ENCODE peak calls at places on chromosomes 4 and X, in six cellular contexts. X, S, J, D, O and V are unnamed samples.

GRCh38 chr4:98505991-98506390 is 152.4 kb downstream of the TSPAN5 start:
- DNase-seq in D (no peak), S (no peak), J (no peak), O (no peak), X (no peak), V (no peak)

GRCh38 chr4:83905952-83906351 is 370.0 kb downstream of the GPAT3 start:
- DNase-seq in D (no peak), O (peak; percentile 74), S (peak; percentile 77), X (no peak), J (no peak), V (peak; percentile 26)

GRCh38 chrX:8879750-8880149 is 78.6 kb upstream of the FAM9A start:
- DNase-seq in S (peak; percentile 28), X (peak; percentile 25), D (no peak), O (peak; percentile 61), J (no peak), V (peak; percentile 6)

GRCh38 chrX:107675823-107676555 is 47.7 kb downstream of the PRPS1 start:
- DNase-seq in D (peak; percentile 61), J (no peak), X (peak; percentile 71), O (no peak), S (no peak), V (peak; percentile 56)

GRCh38 chr4:48343531-48343930 is 2.2 kb downstream of the SLAIN2 start:
- DNase-seq in X (peak; percentile 60), J (no peak), O (no peak), S (no peak), D (no peak), V (no peak)

GRCh38 chrX:40176256-40176978 is 78.7 kb upstream of the BCOR start:
- DNase-seq in X (peak; percentile 66), S (peak; percentile 58), J (no peak), D (peak; percentile 84), O (peak; percentile 52), V (peak; percentile 53)

GRCh38 chr4:40672528-40673522 is 43.2 kb upstream of the RBM47 start:
- DNase-seq in D (peak; percentile 81), X (peak; percentile 93), J (peak; percentile 78), O (peak; percentile 69), S (peak; percentile 92), V (no peak)

GRCh38 chr4:37754410-37755185 is 68.4 kb upstream of the RELL1 start:
- DNase-seq in S (no peak), O (no peak), D (peak; percentile 22), J (no peak), X (no peak), V (no peak)

GRCh38 chr4:118769152-118769551 is 66.8 kb downstream of the SEC24D start:
- DNase-seq in J (no peak), D (no peak), O (no peak), X (no peak), S (no peak), V (no peak)

GRCh38 chr4:41384992-41385391 is 128.3 kb downstream of the UCHL1 start:
- DNase-seq in D (no peak), J (no peak), X (no peak), O (no peak), S (no peak), V (no peak)

GRCh38 chrX:150148749-150149672 is 210.7 kb upstream of the EOLA2 start:
- DNase-seq in X (peak; percentile 50), J (no peak), O (no peak), S (no peak), D (no peak), V (no peak)

GRCh38 chrX:71326394-71326793 is 24.8 kb downstream of the ITGB1BP2 start:
- DNase-seq in X (no peak), J (no peak), D (no peak), O (no peak), S (no peak), V (no peak)

GRCh38 chrX:115561605-115562491 is 874 bp downstream of the PLS3 start:
- DNase-seq in D (peak; percentile 80), S (peak; percentile 82), O (peak; percentile 41), J (no peak), X (peak; percentile 67), V (no peak)

GRCh38 chr4:149203256-149204001 is 612.2 kb downstream of the IQCM start:
- DNase-seq in O (no peak), X (peak; percentile 57), J (no peak), D (no peak), S (no peak), V (no peak)

GRCh38 chr4:1511441-1512041 is 105.3 kb upstream of the NKX1-1 start:
- DNase-seq in X (peak; percentile 37), D (no peak), S (no peak), J (peak; percentile 69), O (peak; percentile 62), V (peak; percentile 19)

GRCh38 chrX:11117751-11118150 is 6.6 kb downstream of the HCCS start:
- DNase-seq in S (no peak), D (no peak), X (peak; percentile 44), O (no peak), J (no peak), V (no peak)

GRCh38 chrX:53580742-53581504 is 105.6 kb downstream of the HUWE1 start:
- DNase-seq in X (no peak), D (no peak), O (no peak), S (no peak), J (no peak), V (no peak)

GRCh38 chr4:144650311-144650820 is 4.4 kb downstream of the HHIP start:
- DNase-seq in X (no peak), O (peak; percentile 40), J (no peak), D (no peak), S (no peak), V (no peak)

GRCh38 chr4:5798447-5798846 is 87.4 kb downstream of the EVC start:
- DNase-seq in X (peak; percentile 28), J (no peak), O (no peak), D (no peak), S (no peak), V (no peak)

GRCh38 chr4:153467154-153467896 is 1.2 kb downstream of the TMEM131L start:
- DNase-seq in D (peak; percentile 77), O (peak; percentile 83), J (peak; percentile 39), S (peak; percentile 44), X (peak; percentile 34), V (peak; percentile 95)

GRCh38 chrX:68647156-68647957 is at the start of gene STARD8:
- DNase-seq in D (peak; percentile 41), S (peak; percentile 66), O (peak; percentile 68), J (peak; percentile 32), X (peak; percentile 72), V (no peak)

GRCh38 chr4:41644288-41644914 is 104.1 kb downstream of the PHOX2B start:
- DNase-seq in O (peak; percentile 90), D (peak; percentile 84), J (no peak), S (peak; percentile 92), X (peak; percentile 55), V (no peak)

GRCh38 chr4:59841698-59842097 is 1358.4 kb upstream of the ADGRL3 start:
- DNase-seq in X (no peak), D (no peak), S (no peak), O (no peak), J (no peak), V (no peak)

GRCh38 chr4:150782311-150782710 is 200.4 kb downstream of the MAB21L2 start:
- DNase-seq in O (no peak), X (no peak), S (no peak), J (no peak), D (no peak), V (no peak)

GRCh38 chrX:2589186-2590020 is 88.6 kb upstream of the DHRSX start:
- DNase-seq in D (no peak), X (peak; percentile 61), S (no peak), O (no peak), J (no peak), V (no peak)

GRCh38 chrX:63855896-63856295 is 70.9 kb upstream of the ARHGEF9 start:
- DNase-seq in S (no peak), D (no peak), J (no peak), O (no peak), X (peak; percentile 72), V (no peak)

GRCh38 chrX:132119283-132119682 is 8.5 kb downstream of the FRMD7 start:
- DNase-seq in S (peak; percentile 22), O (no peak), J (no peak), X (no peak), D (no peak), V (no peak)

GRCh38 chr4:153346563-153346962 is 2.1 kb downstream of the MND1 start:
- DNase-seq in J (no peak), D (no peak), O (peak; percentile 60), S (peak; percentile 35), X (no peak), V (no peak)

GRCh38 chr4:118173956-118174355 is 139.7 kb downstream of the NDST3 start:
- DNase-seq in S (no peak), O (no peak), D (no peak), J (no peak), X (peak; percentile 81), V (no peak)

GRCh38 chr4:21769404-21770147 is 179.0 kb downstream of the KCNIP4 start:
- DNase-seq in S (no peak), O (no peak), D (no peak), J (no peak), X (peak; percentile 70), V (no peak)

GRCh38 chr4:14879643-14880042 is 122.6 kb upstream of the CPEB2 start:
- DNase-seq in S (no peak), X (no peak), J (no peak), D (no peak), O (no peak), V (no peak)

GRCh38 chr4:27357283-27357682 is 496.6 kb downstream of the STIM2 start:
- DNase-seq in J (no peak), S (no peak), O (peak; percentile 24), D (peak; percentile 13), X (peak; percentile 51), V (peak; percentile 72)

GRCh38 chr4:158781963-158782362 is 13.1 kb downstream of the FNIP2 start:
- DNase-seq in J (no peak), S (no peak), D (no peak), X (no peak), O (no peak), V (no peak)

GRCh38 chr4:110634320-110635154 is 11.7 kb upstream of the PITX2 start:
- DNase-seq in S (no peak), O (peak; percentile 17), X (no peak), J (no peak), D (no peak), V (no peak)
- H3K27me3 ChIP-seq in S (peaks cover 99% of the 10 kb centered on the region), O (peaks cover 99% of the 10 kb centered on the region), X (no peaks in the 10 kb centered on the region), J (no peaks in the 10 kb centered on the region), D (peaks cover 61% of the 10 kb centered on the region), V (no peaks in the 10 kb centered on the region)

GRCh38 chrX:119677654-119677981 is 15.3 kb downstream of the SEPTIN6 start:
- DNase-seq in D (no peak), O (no peak), J (no peak), S (no peak), X (no peak), V (no peak)
- TF ChIP-seq EZH2phosphoT487 in D (no peak), O (no peak), J (no peak), S (no peak), X (no peak), V (no peak)

GRCh38 chr4:81516241-81516640 is 44.5 kb upstream of the RASGEF1B start:
- DNase-seq in J (no peak), X (no peak), D (no peak), O (no peak), S (no peak), V (no peak)
- H2AFZ ChIP-seq in J (no peak overlapping the region), X (no peak overlapping the region), D (no peak overlapping the region), O (no peak overlapping the region), S (no peak overlapping the region), V (no peak overlapping the region)

DNA sequence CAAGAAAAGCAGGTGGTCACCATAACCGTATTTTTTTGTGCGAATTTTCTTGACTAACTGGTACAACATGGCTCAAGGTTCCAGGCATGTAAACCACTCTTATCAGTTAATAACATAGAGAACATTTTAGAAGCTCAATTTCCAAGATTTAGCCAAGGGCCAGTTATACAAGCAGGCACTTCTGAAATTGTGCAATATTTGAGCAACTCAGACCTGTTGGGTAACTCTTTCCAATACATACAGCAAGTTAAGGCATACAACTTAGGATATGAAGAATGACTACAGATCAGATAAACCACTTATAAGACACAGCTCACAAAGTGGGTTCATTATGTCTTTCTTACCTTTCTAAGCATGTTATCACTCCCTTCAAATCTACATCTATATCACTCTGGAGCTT is 43.9 kb downstream of the ZNF280C start:
- DNase-seq in X (peak; percentile 5), D (peak; percentile 9), S (no peak), J (no peak), O (no peak), V (no peak)
- H3K27me3 ChIP-seq in X (no peaks in the 10 kb centered on the region), D (no peaks in the 10 kb centered on the region), S (no peaks in the 10 kb centered on the region), J (no peaks in the 10 kb centered on the region), O (no peaks in the 10 kb centered on the region), V (no peaks in the 10 kb centered on the region)